ENCODE peak calls at places on chromosomes 11 and 22, in six cellular contexts. A is colonic mucosa, Q is HCT116, M is cardiac fibroblast, S is B cell, I is AG09309. Y is an unnamed sample.
A peak's percentile ranks its signal among the peaks of the same experiment; 100 is the strongest.

GRCh38 chr11:64767344-64768299 is 7.8 kb upstream of the PYGM start:
- DNase-seq in A (peak; percentile 76), Q (peak; percentile 45), M (peak; percentile 79), S (peak; percentile 80), I (no peak), Y (peak; percentile 85)

GRCh38 chr11:742571-743201 is 4.6 kb upstream of the TALDO1 start:
- DNase-seq in A (no peak), Q (no peak), M (no peak), S (no peak), I (no peak), Y (no peak)

GRCh38 chr11:61049854-61050253 is 52.4 kb upstream of the CD5 start:
- DNase-seq in A (no peak), Q (no peak), M (no peak), S (no peak), I (no peak), Y (no peak)

GRCh38 chr22:39087881-39088687 is 9.0 kb upstream of the APOBEC3H start:
- DNase-seq in A (no peak), Q (no peak), M (no peak), S (no peak), I (no peak), Y (peak; percentile 30)

GRCh38 chr11:34204396-34205279 is 99.2 kb downstream of the NAT10 start:
- DNase-seq in A (no peak), Q (peak; percentile 79), M (no peak), S (no peak), I (no peak), Y (no peak)

GRCh38 chr22:48506506-48507145 is 1321.0 kb downstream of the BRD1 start:
- DNase-seq in A (no peak), Q (no peak), M (no peak), S (no peak), I (no peak), Y (no peak)

GRCh38 chr11:77473001-77473800 is 693 bp downstream of the PAK1 start:
- DNase-seq in A (peak; percentile 64), Q (no peak), M (no peak), S (peak; percentile 44), I (no peak), Y (peak; percentile 62)

GRCh38 chr22:24486501-24486921 is 8.6 kb upstream of the UPB1 start:
- DNase-seq in A (no peak), Q (no peak), M (peak; percentile 51), S (no peak), I (peak; percentile 44), Y (no peak)

GRCh38 chr11:93844568-93844967 is 5.8 kb downstream of the VSTM5 start:
- DNase-seq in A (no peak), Q (no peak), M (no peak), S (no peak), I (no peak), Y (no peak)

GRCh38 chr11:62054484-62055121 is 69.2 kb upstream of the INCENP start:
- DNase-seq in A (peak; percentile 60), Q (peak; percentile 87), M (peak; percentile 78), S (no peak), I (peak; percentile 8), Y (no peak)

GRCh38 chr22:19350476-19350859 is 58.9 kb upstream of the CLTCL1 start:
- DNase-seq in A (no peak), Q (no peak), M (no peak), S (no peak), I (no peak), Y (no peak)

GRCh38 chr22:28142361-28142801 is 223.3 kb upstream of the PITPNB start:
- DNase-seq in A (no peak), Q (no peak), M (peak; percentile 94), S (no peak), I (peak; percentile 91), Y (no peak)

GRCh38 chr11:12445001-12445400 is 67.6 kb downstream of the PARVA start:
- DNase-seq in A (no peak), Q (no peak), M (no peak), S (no peak), I (no peak), Y (no peak)

GRCh38 chr22:49312601-49313000 is 515.1 kb downstream of the BRD1 start:
- DNase-seq in A (peak; percentile 1), Q (no peak), M (no peak), S (no peak), I (no peak), Y (no peak)

GRCh38 chr22:43888740-43889139 is 3.1 kb downstream of the PNPLA5 start:
- DNase-seq in A (no peak), Q (no peak), M (no peak), S (no peak), I (no peak), Y (no peak)

GRCh38 chr11:93585758-93586157 is 42.6 kb upstream of the SMCO4 start:
- DNase-seq in A (no peak), Q (no peak), M (peak; percentile 46), S (no peak), I (peak; percentile 68), Y (no peak)

GRCh38 chr11:96119211-96119610 is 195.3 kb upstream of the MTMR2 start:
- DNase-seq in A (no peak), Q (no peak), M (no peak), S (no peak), I (no peak), Y (no peak)

GRCh38 chr11:13603661-13604060 is 64.8 kb upstream of the FAR1 start:
- DNase-seq in A (no peak), Q (no peak), M (no peak), S (no peak), I (no peak), Y (no peak)

GRCh38 chr11:129611661-129612566 is 203.7 kb upstream of the TMEM45B start:
- DNase-seq in A (no peak), Q (no peak), M (no peak), S (no peak), I (no peak), Y (no peak)

GRCh38 chr11:62108017-62108750 is 15.6 kb upstream of the INCENP start:
- DNase-seq in A (no peak), Q (peak; percentile 59), M (peak; percentile 84), S (peak; percentile 60), I (peak; percentile 46), Y (peak; percentile 34)

GRCh38 chr22:37052386-37053309 is 1.1 kb downstream of the KCTD17 start:
- DNase-seq in A (no peak), Q (no peak), M (no peak), S (no peak), I (no peak), Y (no peak)

GRCh38 chr11:100639140-100639539 is 47.9 kb upstream of the ARHGAP42 start:
- DNase-seq in A (no peak), Q (no peak), M (peak; percentile 37), S (no peak), I (no peak), Y (no peak)

GRCh38 chr11:124108158-124108557 is 7.1 kb upstream of the VWA5A start:
- DNase-seq in A (no peak), Q (peak; percentile 22), M (peak; percentile 39), S (no peak), I (no peak), Y (peak; percentile 32)

GRCh38 chr22:20635227-20635591 is 127.8 kb downstream of the MED15 start:
- DNase-seq in A (no peak), Q (no peak), M (no peak), S (no peak), I (no peak), Y (no peak)

GRCh38 chr11:41534861-41535260 is 75.4 kb upstream of the LRRC4C start:
- DNase-seq in A (no peak), Q (no peak), M (no peak), S (no peak), I (no peak), Y (no peak)

GRCh38 chr22:37675930-37676571 is 615 bp downstream of the LGALS1 start:
- DNase-seq in A (peak; percentile 62), Q (no peak), M (peak; percentile 49), S (no peak), I (no peak), Y (no peak)

GRCh38 chr11:117219001-117219400 is 12.9 kb downstream of the PCSK7 start:
- DNase-seq in A (no peak), Q (no peak), M (no peak), S (no peak), I (no peak), Y (no peak)

GRCh38 chr11:72741849-72742521 is 10.2 kb downstream of the ARAP1 start:
- DNase-seq in A (no peak), Q (no peak), M (no peak), S (no peak), I (no peak), Y (no peak)

GRCh38 chr11:68020575-68020974 is 9.9 kb upstream of the NDUFS8 start:
- DNase-seq in A (no peak), Q (no peak), M (peak; percentile 53), S (no peak), I (no peak), Y (peak; percentile 39)

GRCh38 chr11:110184974-110185597 is 91.9 kb downstream of the ZC3H12C start:
- DNase-seq in A (no peak), Q (peak; percentile 10), M (peak; percentile 60), S (no peak), I (no peak), Y (no peak)

GRCh38 chr11:68297494-68297811 is 14.9 kb upstream of the LRP5 start:
- DNase-seq in A (no peak), Q (no peak), M (no peak), S (no peak), I (no peak), Y (no peak)

GRCh38 chr11:10514210-10514609 is 26.8 kb downstream of the RNF141 start:
- DNase-seq in A (no peak), Q (no peak), M (peak; percentile 59), S (no peak), I (no peak), Y (no peak)
- TF ChIP-seq CTCF in A (peak; percentile 16), Q (peak; percentile 39), M (peak; percentile 12), S (peak; percentile 62), I (peak; percentile 19), Y (peak; percentile 57)

GRCh38 chr11:133064152-133064877 is 468.0 kb downstream of the OPCML start:
- DNase-seq in A (no peak), Q (no peak), M (peak; percentile 58), S (no peak), I (no peak), Y (peak; percentile 92)
- TF ChIP-seq CTCF in A (peak; percentile 19), Q (no peak), M (peak; percentile 48), S (no peak), I (peak; percentile 63), Y (peak; percentile 57)

GRCh38 chr11:55714982-55715888 is 53.2 kb downstream of the OR4C6 start:
- DNase-seq in A (no peak), Q (no peak), M (no peak), S (no peak), I (no peak), Y (no peak)
- TF ChIP-seq CTCF in A (no peak), Q (no peak), M (no peak), S (no peak), I (no peak), Y (peak; percentile 15)

GRCh38 chr22:45568213-45568612 is 65.5 kb downstream of the FBLN1 start:
- DNase-seq in A (no peak), Q (no peak), M (no peak), S (no peak), I (no peak), Y (no peak)

GRCh38 chr22:45565171-45565570 is 62.5 kb downstream of the FBLN1 start:
- DNase-seq in A (no peak), Q (no peak), M (no peak), S (no peak), I (no peak), Y (no peak)

GRCh38 chr22:45563362-45564040 is 60.8 kb downstream of the FBLN1 start:
- DNase-seq in A (no peak), Q (no peak), M (no peak), S (no peak), I (no peak), Y (no peak)

GRCh38 chr22:45564349-45565030 is 61.8 kb downstream of the FBLN1 start:
- DNase-seq in A (no peak), Q (no peak), M (no peak), S (no peak), I (no peak), Y (no peak)

GRCh38 chr22:45565973-45566372 is 63.3 kb downstream of the FBLN1 start:
- DNase-seq in A (no peak), Q (no peak), M (no peak), S (no peak), I (no peak), Y (no peak)
- TF ChIP-seq CTCF in A (no peak), Q (no peak), M (no peak), S (no peak), I (no peak), Y (no peak)

Y was measured in endothelial cell.